ENCODE peak calls at places on chromosomes 6 and 20, in eight cellular contexts. U is transverse colon, J is esophagus muscularis mucosa, S is H1, P is suprapubic skin, R is sigmoid colon, D is K562, V is GM12878. Q is an unnamed sample.

GRCh38 chr6:107032051-107032450 is 4.1 kb downstream of the MTRES1 start:
- DNase-seq in R (no peak), J (no peak), S (no peak), V (no peak), D (no peak), U (no peak), P (no peak), Q (no peak)

GRCh38 chr20:419556-420168 is 11.6 kb downstream of the RBCK1 start:
- DNase-seq in P (no peak), R (no peak), J (no peak), U (peak; percentile 91), D (no peak), V (no peak), S (no peak), Q (no peak)

GRCh38 chr20:38757145-38757800 is 9.0 kb downstream of the ACTR5 start:
- DNase-seq in P (no peak), J (no peak), U (no peak), R (no peak), D (no peak), S (no peak), V (no peak), Q (no peak)

GRCh38 chr6:138979365-138979764 is 8.7 kb downstream of the REPS1 start:
- DNase-seq in U (no peak), D (no peak), P (no peak), J (no peak), V (no peak), S (no peak), R (no peak), Q (no peak)

GRCh38 chr6:170416303-170416702 is 109.7 kb downstream of the FAM120B start:
- DNase-seq in U (no peak), V (no peak), P (no peak), S (no peak), R (no peak), J (no peak), D (no peak), Q (no peak)

GRCh38 chr20:19583532-19584175 is 174.4 kb upstream of the RIN2 start:
- DNase-seq in U (peak; percentile 70), V (no peak), S (peak; percentile 72), D (peak; percentile 70), P (peak; percentile 75), J (no peak), R (peak; percentile 80), Q (peak; percentile 41)

GRCh38 chr20:3934628-3935027 is 45.4 kb downstream of the PANK2 start:
- DNase-seq in S (no peak), R (no peak), J (no peak), U (no peak), V (no peak), P (no peak), D (no peak), Q (no peak)

GRCh38 chr6:52230685-52231084 is 13.6 kb downstream of the IL17F start:
- DNase-seq in D (no peak), P (no peak), U (no peak), V (no peak), J (no peak), R (no peak), S (no peak), Q (no peak)

GRCh38 chr6:73073238-73073637 is 152.1 kb downstream of the KHDC1L start:
- DNase-seq in V (no peak), S (no peak), U (no peak), P (no peak), R (no peak), D (no peak), J (no peak), Q (no peak)

GRCh38 chr6:140485740-140486467 is 1111.5 kb upstream of the CITED2 start:
- DNase-seq in P (no peak), R (peak; percentile 66), D (no peak), J (no peak), U (no peak), S (no peak), V (peak; percentile 9), Q (no peak)

GRCh38 chr6:109187399-109188114 is 92.2 kb downstream of the CEP57L1 start:
- DNase-seq in R (peak; percentile 66), D (peak; percentile 71), P (no peak), V (no peak), J (no peak), S (peak; percentile 9), U (peak; percentile 72), Q (peak; percentile 27)

GRCh38 chr6:26198626-26199056 is 111.4 kb downstream of the HFE start:
- DNase-seq in V (no peak), R (no peak), J (no peak), U (no peak), S (no peak), P (no peak), D (no peak), Q (no peak)

GRCh38 chr6:17220040-17220439 is 61.1 kb upstream of the RBM24 start:
- DNase-seq in P (no peak), R (no peak), U (no peak), S (no peak), J (no peak), V (no peak), D (no peak), Q (no peak)

GRCh38 chr20:52105045-52105572 is 86.5 kb downstream of the ZFP64 start:
- DNase-seq in V (no peak), S (no peak), R (peak; percentile 68), U (no peak), D (no peak), P (peak; percentile 69), J (no peak), Q (no peak)

GRCh38 chr6:167750956-167751358 is 75.8 kb upstream of the AFDN start:
- DNase-seq in S (no peak), U (peak; percentile 84), J (no peak), V (no peak), R (peak; percentile 62), P (peak; percentile 79), D (no peak), Q (no peak)

GRCh38 chr20:21702553-21703467 is 2.7 kb upstream of the PAX1 start:
- DNase-seq in J (no peak), S (no peak), U (peak; percentile 41), P (no peak), V (no peak), D (peak; percentile 35), R (peak; percentile 80), Q (no peak)

DNA sequence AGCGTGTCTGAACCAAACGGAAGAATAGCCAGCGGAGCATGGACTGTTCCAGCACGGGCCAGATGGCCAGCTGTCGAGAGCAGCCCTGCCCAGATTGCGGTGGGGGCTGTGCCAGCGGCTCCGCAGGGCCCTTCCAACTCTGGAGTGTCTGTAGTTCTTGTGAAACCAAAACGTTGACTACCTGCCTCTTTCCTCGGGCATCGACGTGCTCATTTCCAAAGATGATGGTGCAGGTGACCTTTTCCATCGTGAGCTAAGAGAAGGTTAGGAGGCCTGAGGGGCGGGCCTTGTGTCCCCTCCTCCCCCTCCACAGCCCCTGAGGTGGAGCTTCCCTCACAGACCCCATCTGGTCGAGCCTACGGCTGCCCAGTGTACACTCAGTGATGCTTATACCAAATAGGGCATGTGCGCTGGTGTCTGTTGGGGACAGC is 12.9 kb upstream of the C20orf144 start:
- DNase-seq in R (peak; percentile 78), D (no peak), P (no peak), S (no peak), V (no peak), U (no peak), J (no peak), Q (no peak)
- TF ChIP-seq POLR2A in R (no peak), D (no peak), P (no peak), S (no peak), V (no peak), U (no peak), J (no peak), Q (no peak)

GRCh38 chr6:85275338-85275985 is 174.4 kb upstream of the NT5E start:
- DNase-seq in P (no peak), D (no peak), R (no peak), V (no peak), U (no peak), S (no peak), J (no peak), Q (no peak)

GRCh38 chr6:85278456-85279035 is 171.3 kb upstream of the NT5E start:
- DNase-seq in S (no peak), U (no peak), J (no peak), D (no peak), R (no peak), V (no peak), P (no peak), Q (no peak)

GRCh38 chr6:85273870-85274269 is 176.0 kb upstream of the NT5E start:
- DNase-seq in U (no peak), S (no peak), J (no peak), R (no peak), D (no peak), P (no peak), V (no peak), Q (no peak)

DNA sequence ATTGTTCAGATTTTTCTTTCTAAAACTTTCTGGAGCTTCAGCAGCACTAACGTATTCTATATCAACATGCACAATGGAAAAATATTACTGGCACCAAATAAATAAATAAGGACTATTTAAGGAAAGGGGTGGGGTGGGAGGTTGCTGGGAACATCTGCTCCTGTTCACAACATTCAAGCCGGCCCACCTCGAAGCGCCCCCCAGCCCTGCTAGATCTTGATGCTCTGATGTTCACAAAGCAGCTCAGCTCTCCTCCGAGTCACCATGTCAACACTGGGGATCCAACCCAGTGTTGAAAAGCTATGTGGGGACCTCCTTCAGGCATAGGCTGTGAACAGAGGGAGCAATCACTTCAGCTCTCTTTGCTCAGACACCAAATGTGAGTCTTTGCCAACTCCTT is 176.9 kb upstream of the NT5E start:
- DNase-seq in J (no peak), R (no peak), D (no peak), V (no peak), P (no peak), U (no peak), S (no peak), Q (no peak)
- TF ChIP-seq EP300 in J (no peak), R (no peak), D (no peak), V (no peak), P (no peak), U (no peak), S (no peak), Q (no peak)

GRCh38 chr6:22141271-22141745 is 155.5 kb downstream of the PRL start:
- DNase-seq in D (no peak), P (no peak), J (no peak), V (no peak), R (no peak), U (no peak), S (no peak), Q (no peak)
- TF ChIP-seq POLR2A in D (no peak), P (no peak), J (no peak), V (no peak), R (no peak), U (no peak), S (no peak), Q (no peak)

GRCh38 chr6:137217801-137218472 is 1.2 kb downstream of the IFNGR1 start:
- DNase-seq in D (peak; percentile 20), S (no peak), V (no peak), J (no peak), P (no peak), U (peak; percentile 67), R (no peak), Q (peak; percentile 34)

GRCh38 chr6:137216875-137217553 is 2.2 kb downstream of the IFNGR1 start:
- DNase-seq in S (no peak), V (no peak), P (no peak), R (no peak), U (no peak), J (no peak), D (no peak), Q (no peak)

GRCh38 chr6:137219664-137220252 is 573 bp upstream of the IFNGR1 start:
- DNase-seq in R (no peak), P (no peak), D (no peak), V (no peak), U (no peak), S (no peak), J (no peak), Q (no peak)

GRCh38 chr6:137218917-137219663 is at the start of gene IFNGR1:
- DNase-seq in D (peak; percentile 98), S (peak; percentile 70), V (peak; percentile 81), P (peak; percentile 98), J (peak; percentile 99), R (peak; percentile 98), U (peak; percentile 99), Q (peak; percentile 95)

GRCh38 chr6:137218473-137218916 is 690 bp downstream of the IFNGR1 start:
- DNase-seq in U (peak; percentile 52), D (peak; percentile 39), P (peak; percentile 73), J (peak; percentile 93), V (peak; percentile 66), S (no peak), R (peak; percentile 83), Q (peak; percentile 59)
- TF ChIP-seq EP300 in U (no peak), D (no peak), P (no peak), J (peak; percentile 30), V (peak; percentile 54), S (no peak), R (no peak), Q (no peak)

Q was measured in tibial nerve.